ENCODE peak calls at places on chromosomes 7 and 10, in four cellular contexts. J is neuronal stem cell, B is GM23248, A is fibroblast of lung. M is an unnamed sample.

GRCh38 chr10:46220872-46221538 is 65.8 kb upstream of the ANTXRL start:
- DNase-seq in A (no peak), J (no peak), B (peak), M (no peak)

GRCh38 chr10:45819552-45819951 is 27.7 kb downstream of the AGAP4 start:
- DNase-seq in J (no peak), B (no peak), A (no peak), M (no peak)

GRCh38 chr10:49736564-49737113 is 25.5 kb downstream of the OGDHL start:
- DNase-seq in J (no peak), A (no peak), B (no peak), M (no peak)

GRCh38 chr7:25894002-25894901 is 257.7 kb upstream of the NFE2L3 start:
- DNase-seq in B (peak), A (no peak), J (no peak), M (peak)

GRCh38 chr7:131188367-131189339 is 139.0 kb upstream of the MKLN1 start:
- DNase-seq in B (peak), A (peak), J (no peak), M (no peak)

GRCh38 chr7:133853706-133854276 is 273.3 kb upstream of the LRGUK start:
- DNase-seq in A (peak), J (peak), B (peak), M (peak)

GRCh38 chr7:84123903-84124573 is 70.6 kb downstream of the SEMA3A start:
- DNase-seq in B (peak), J (no peak), A (peak), M (peak)

GRCh38 chr10:61409132-61409531 is 44.0 kb downstream of the TMEM26 start:
- DNase-seq in B (no peak), A (no peak), J (no peak), M (peak)

GRCh38 chr10:74190494-74190893 is 39.5 kb downstream of the ADK start:
- DNase-seq in B (peak), J (no peak), A (peak), M (no peak)

GRCh38 chr10:59464483-59464882 is 102.1 kb upstream of the FAM13C start:
- DNase-seq in B (no peak), A (no peak), J (no peak), M (no peak)

GRCh38 chr10:28241766-28242399 is 61.0 kb downstream of the MPP7 start:
- DNase-seq in J (peak), B (peak), A (peak), M (peak)

GRCh38 chr7:73602721-73603651 is 21.3 kb downstream of the MLXIPL start:
- DNase-seq in A (no peak), J (no peak), B (no peak), M (peak)

GRCh38 chr10:30434273-30435067 is 486 bp downstream of the MAP3K8 start:
- DNase-seq in B (peak), J (peak), A (peak), M (peak)

GRCh38 chr10:99775850-99776249 is 6.6 kb upstream of the ABCC2 start:
- DNase-seq in B (peak), A (peak), J (no peak), M (no peak)

GRCh38 chr7:120344276-120344675 is 71.3 kb downstream of the KCND2 start:
- DNase-seq in J (no peak), B (peak), A (no peak), M (no peak)

GRCh38 chr10:73812662-73813061 is 1.3 kb upstream of the NDST2 start:
- DNase-seq in J (no peak), A (no peak), B (no peak), M (peak)

GRCh38 chr10:46283945-46284285 is 2.9 kb upstream of the ANTXRL start:
- DNase-seq in B (no peak), A (no peak), J (no peak), M (no peak)

GRCh38 chr7:143334244-143334643 is 18.3 kb downstream of the CLCN1 start:
- DNase-seq in J (no peak), A (no peak), B (no peak), M (no peak)

GRCh38 chr7:51045319-51046102 is 262.8 kb upstream of the GRB10 start:
- DNase-seq in B (peak), A (peak), J (no peak), M (no peak)

GRCh38 chr10:73591935-73592699 is 975 bp upstream of the USP54 start:
- DNase-seq in J (peak), A (peak), B (peak), M (peak)

GRCh38 chr7:71132521-71133231 is 732 bp downstream of the GALNT17 start:
- DNase-seq in A (peak), J (peak), B (peak), M (peak)

GRCh38 chr7:105876091-105876963 is at the start of gene ATXN7L1:
- DNase-seq in B (peak), J (peak), A (peak), M (peak)

GRCh38 chr10:11148638-11149037 is 131.0 kb downstream of the CELF2 start:
- DNase-seq in B (no peak), J (no peak), A (no peak), M (no peak)

GRCh38 chr7:33905389-33906032 is at the start of gene BMPER:
- DNase-seq in J (peak), B (peak), A (peak), M (peak)

GRCh38 chr7:50185951-50186697 is 93.1 kb upstream of the ZPBP start:
- DNase-seq in B (no peak), J (no peak), A (no peak), M (no peak)

GRCh38 chr7:25168145-25168544 is 43.1 kb upstream of the CYCS start:
- DNase-seq in J (no peak), A (no peak), B (no peak), M (no peak)

GRCh38 chr7:159212226-159212625 is 67.6 kb upstream of the VIPR2 start:
- DNase-seq in A (no peak), B (no peak), J (no peak), M (no peak)

GRCh38 chr7:139960158-139960557 is 102.6 kb downstream of the PARP12 start:
- DNase-seq in A (peak), B (no peak), J (no peak), M (no peak)

GRCh38 chr7:55639640-55640039 is 67.3 kb upstream of the VOPP1 start:
- DNase-seq in A (no peak), B (no peak), J (no peak), M (no peak)

GRCh38 chr7:4951304-4951703 is 7.7 kb downstream of the MMD2 start:
- DNase-seq in B (no peak), A (no peak), J (no peak), M (no peak)

GRCh38 chr10:32538256-32538655 is 92.3 kb downstream of the CCDC7 start:
- DNase-seq in J (no peak), A (no peak), B (no peak), M (no peak)

GRCh38 chr10:125802739-125803138 is 20.3 kb downstream of the UROS start:
- DNase-seq in J (no peak), A (no peak), B (no peak), M (no peak)

GRCh38 chr10:117419921-117420320 is 44.7 kb upstream of the PDZD8 start:
- DNase-seq in B (peak), J (no peak), A (peak), M (no peak)

GRCh38 chr7:22147113-22147512 is 201.4 kb upstream of the CDCA7L start:
- DNase-seq in J (no peak), A (no peak), B (peak), M (no peak)

GRCh38 chr10:76868088-76868949 is 769.3 kb downstream of the KCNMA1 start:
- DNase-seq in J (no peak), A (no peak), B (peak), M (no peak)

GRCh38 chr7:154409703-154410311 is 357.6 kb downstream of the DPP6 start:
- DNase-seq in A (peak), J (peak), B (peak), M (peak)

GRCh38 chr10:127450644-127451043 is 98.5 kb upstream of the NPS start:
- DNase-seq in A (no peak), B (no peak), J (no peak), M (no peak)
- H3K9ac ChIP-seq in A (no peak), B (no peak), J (no peak), M (no peak)

GRCh38 chr7:87220734-87221215 is 1.2 kb upstream of the TMEM243 start:
- DNase-seq in A (peak), J (no peak), B (peak), M (peak)
- H3K9ac ChIP-seq in A (no peak), J (no peak), B (peak), M (no peak)

GRCh38 chr10:119138341-119139306 is 26.9 kb downstream of the SFXN4 start:
- DNase-seq in B (no peak), A (no peak), J (no peak), M (no peak)
- H3K9ac ChIP-seq in B (no peak), A (no peak), J (peak), M (no peak)

DNA sequence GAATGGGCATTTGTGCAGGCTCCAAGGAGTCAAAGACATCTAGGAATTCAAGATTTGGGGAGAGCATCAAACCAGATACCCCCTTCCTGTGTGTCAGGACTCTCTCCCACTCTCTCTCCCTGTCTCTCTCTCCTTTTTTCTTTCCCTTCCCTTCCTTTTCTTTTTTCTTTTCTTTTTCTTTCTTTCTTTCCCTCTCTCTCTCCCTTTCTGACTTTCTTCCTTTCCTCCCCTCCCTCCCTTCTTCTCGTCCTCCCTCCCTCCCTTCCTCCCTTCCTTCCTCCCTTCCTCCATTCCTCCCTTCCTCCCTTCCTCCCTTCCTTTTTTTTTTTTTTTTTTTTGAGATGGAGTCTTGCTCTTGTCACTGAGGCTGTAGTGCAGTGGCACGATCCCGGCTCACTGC is 24.1 kb upstream of the MINDY3 start:
- DNase-seq in A (no peak), B (no peak), J (no peak), M (no peak)
- H3K9ac ChIP-seq in A (no peak), B (no peak), J (no peak), M (no peak)

GRCh38 chr7:27046854-27047549 is 48.8 kb downstream of the HOXA1 start:
- DNase-seq in A (peak), J (no peak), B (peak), M (no peak)
- H3K9ac ChIP-seq in A (no peak), J (no peak), B (peak), M (no peak)

M was measured in neural progenitor cell.